ENCODE peak calls at places on chromosomes 7 and 10, in four cellular contexts. One of them, this sample, is unnamed.

GRCh38 chr10:46283217-46283944 is 3.4 kb upstream of the ANTXRL start:
- DNase-seq in HepG2: no peak
- DNase-seq in K562: no peak
- DNase-seq in WTC11: no peak
- DNase-seq in this sample: no peak

GRCh38 chr10:121658111-121658510 is 59.9 kb upstream of the FGFR2 start:
- DNase-seq in HepG2: no peak
- DNase-seq in WTC11: no peak
- DNase-seq in K562: no peak
- DNase-seq in this sample: no peak

GRCh38 chr7:128056901-128057300 is 25.7 kb upstream of the LRRC4 start:
- DNase-seq in WTC11: no peak
- DNase-seq in K562: no peak
- DNase-seq in HepG2: no peak
- DNase-seq in this sample: no peak

GRCh38 chr10:67803588-67804394 is 34.2 kb downstream of the DNAJC12 start:
- DNase-seq in HepG2: peak
- DNase-seq in K562: no peak
- DNase-seq in WTC11: no peak
- DNase-seq in this sample: no peak

GRCh38 chr7:6035686-6036085 is 4.5 kb downstream of the ANKRD61 start:
- DNase-seq in HepG2: no peak
- DNase-seq in K562: no peak
- DNase-seq in WTC11: no peak
- DNase-seq in this sample: no peak

GRCh38 chr10:91289295-91289694 is 68.8 kb downstream of the PCGF5 start:
- DNase-seq in K562: no peak
- DNase-seq in WTC11: no peak
- DNase-seq in HepG2: no peak
- DNase-seq in this sample: no peak

GRCh38 chr10:49139866-49140195 is 6.0 kb upstream of the FAM170B start:
- DNase-seq in HepG2: no peak
- DNase-seq in K562: no peak
- DNase-seq in WTC11: no peak
- DNase-seq in this sample: no peak

GRCh38 chr10:82934429-82934828 is 1059.4 kb downstream of the NRG3 start:
- DNase-seq in HepG2: no peak
- DNase-seq in K562: no peak
- DNase-seq in WTC11: no peak
- DNase-seq in this sample: no peak

GRCh38 chr7:151689196-151689971 is 169.7 kb upstream of the RHEB start:
- DNase-seq in K562: no peak
- DNase-seq in WTC11: no peak
- DNase-seq in HepG2: no peak
- DNase-seq in this sample: no peak

GRCh38 chr7:148819697-148820332 is 64.3 kb downstream of the EZH2 start:
- DNase-seq in HepG2: no peak
- DNase-seq in K562: no peak
- DNase-seq in WTC11: no peak
- DNase-seq in this sample: no peak

GRCh38 chr7:46682841-46683624 is 762.0 kb upstream of the IGFBP3 start:
- DNase-seq in K562: no peak
- DNase-seq in HepG2: no peak
- DNase-seq in WTC11: no peak
- DNase-seq in this sample: no peak

DNA sequence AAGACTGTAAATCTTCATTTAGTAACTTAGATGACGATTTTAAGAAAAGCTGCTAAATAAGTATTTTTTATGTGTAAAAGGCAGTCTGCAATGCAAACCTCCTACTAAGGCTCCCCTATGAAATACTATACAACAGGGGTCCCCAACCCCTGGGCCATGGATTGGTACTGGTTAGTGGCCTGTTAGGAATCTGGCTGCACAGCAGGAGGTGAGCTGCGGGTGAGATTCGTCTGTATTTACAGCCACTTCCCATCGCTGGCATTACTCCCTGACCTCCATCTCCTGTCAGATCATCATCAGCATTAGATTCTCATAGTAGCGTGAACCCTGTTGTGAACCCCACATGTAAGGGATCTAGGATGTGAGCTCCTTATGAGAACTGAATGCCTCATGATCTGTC is 580.4 kb downstream of the MAGI2 start:
- DNase-seq in HepG2: no peak
- DNase-seq in WTC11: peak
- DNase-seq in K562: no peak
- DNase-seq in this sample: no peak
- TF ChIP-seq CREM in HepG2: no peak
- TF ChIP-seq CREM in WTC11: no peak
- TF ChIP-seq CREM in K562: no peak
- TF ChIP-seq CREM in this sample: no peak

GRCh38 chr10:72913287-72913686 is 19.7 kb downstream of the OIT3 start:
- DNase-seq in K562: no peak
- DNase-seq in HepG2: peak
- DNase-seq in WTC11: no peak
- DNase-seq in this sample: no peak
- TF ChIP-seq CREM in K562: no peak
- TF ChIP-seq CREM in HepG2: no peak
- TF ChIP-seq CREM in WTC11: no peak
- TF ChIP-seq CREM in this sample: no peak

DNA sequence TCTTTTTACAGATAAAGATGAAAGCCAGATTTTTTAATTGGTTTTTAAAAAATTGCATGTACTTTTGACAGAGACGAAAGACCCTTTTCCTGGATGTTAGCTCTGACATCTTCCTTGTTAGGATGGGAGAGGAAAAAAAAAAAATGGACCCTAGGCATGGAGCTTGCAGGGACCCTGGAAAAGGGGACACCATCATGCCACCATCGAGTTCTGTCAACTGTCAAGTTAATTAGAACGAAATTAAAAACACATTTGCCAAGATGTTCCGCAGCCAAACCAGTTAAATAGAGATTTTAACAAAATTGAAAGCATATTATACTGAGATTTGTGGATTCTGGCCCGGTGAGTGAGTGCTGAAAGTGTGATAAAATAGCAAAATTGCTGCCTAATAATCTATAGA is 202.6 kb downstream of the BUB3 start:
- DNase-seq in HepG2: no peak
- DNase-seq in WTC11: no peak
- DNase-seq in K562: no peak
- DNase-seq in this sample: no peak
- TF ChIP-seq CREM in HepG2: no peak
- TF ChIP-seq CREM in WTC11: no peak
- TF ChIP-seq CREM in K562: no peak
- TF ChIP-seq CREM in this sample: no peak

GRCh38 chr7:582081-582835 is 62.6 kb upstream of the PDGFA start:
- DNase-seq in HepG2: no peak
- DNase-seq in WTC11: no peak
- DNase-seq in K562: no peak
- DNase-seq in this sample: no peak

GRCh38 chr7:584820-585219 is 65.2 kb upstream of the PDGFA start:
- DNase-seq in HepG2: no peak
- DNase-seq in WTC11: no peak
- DNase-seq in K562: no peak
- DNase-seq in this sample: no peak

GRCh38 chr7:582931-583330 is 63.3 kb upstream of the PDGFA start:
- DNase-seq in WTC11: no peak
- DNase-seq in K562: no peak
- DNase-seq in HepG2: no peak
- DNase-seq in this sample: no peak

GRCh38 chr7:584122-584465 is 64.4 kb upstream of the PDGFA start:
- DNase-seq in WTC11: no peak
- DNase-seq in K562: no peak
- DNase-seq in HepG2: no peak
- DNase-seq in this sample: no peak

GRCh38 chr7:583410-584121 is 63.9 kb upstream of the PDGFA start:
- DNase-seq in K562: no peak
- DNase-seq in HepG2: no peak
- DNase-seq in WTC11: no peak
- DNase-seq in this sample: no peak
- TF ChIP-seq CREM in K562: no peak
- TF ChIP-seq CREM in HepG2: no peak
- TF ChIP-seq CREM in WTC11: no peak
- TF ChIP-seq CREM in this sample: no peak

GRCh38 chr10:120477006-120477722 is 20.1 kb downstream of the PLPP4 start:
- DNase-seq in WTC11: no peak
- DNase-seq in K562: no peak
- DNase-seq in HepG2: no peak
- DNase-seq in this sample: no peak
- TF ChIP-seq CREM in WTC11: no peak
- TF ChIP-seq CREM in K562: no peak
- TF ChIP-seq CREM in HepG2: no peak
- TF ChIP-seq CREM in this sample: no peak

This sample was measured in GM12878.